ENCODE peak calls at places on chromosomes 6 and 20, in eight cellular contexts. I is colonic mucosa, V is sigmoid colon, F is upper lobe of right lung, A is esophagus squamous epithelium, M is GM23248, J is GM12865, E is transverse colon. O is an unnamed sample.

GRCh38 chr6:143397229-143398222 is 53.0 kb downstream of the ADAT2 start:
- DNase-seq in I (peak; percentile 69), V (no peak), F (peak; percentile 86), A (no peak), M (peak; percentile 80), J (no peak), E (peak; percentile 55), O (peak; percentile 35)

GRCh38 chr6:63739094-63739687 is 103.6 kb downstream of the PHF3 start:
- DNase-seq in I (peak; percentile 50), V (no peak), F (no peak), A (no peak), M (no peak), J (no peak), E (peak; percentile 7), O (no peak)

GRCh38 chr6:34529665-34530327 is 26.3 kb downstream of the SPDEF start:
- DNase-seq in I (peak; percentile 57), V (no peak), F (no peak), A (no peak), M (no peak), J (no peak), E (peak; percentile 42), O (no peak)

GRCh38 chr6:158382491-158382890 is 70.2 kb downstream of the TULP4 start:
- DNase-seq in I (no peak), V (no peak), F (no peak), A (no peak), M (no peak), J (no peak), E (no peak), O (no peak)

GRCh38 chr20:43812216-43812615 is 85.4 kb upstream of the GTSF1L start:
- DNase-seq in I (no peak), V (no peak), F (no peak), A (no peak), M (no peak), J (no peak), E (no peak), O (no peak)

GRCh38 chr6:165769884-165770283 is 106.8 kb upstream of the PDE10A start:
- DNase-seq in I (no peak), V (no peak), F (no peak), A (no peak), M (no peak), J (no peak), E (no peak), O (no peak)

GRCh38 chr20:31713312-31714049 is 9.2 kb downstream of the BCL2L1 start:
- DNase-seq in I (peak; percentile 44), V (peak; percentile 95), F (peak; percentile 73), A (no peak), M (peak; percentile 95), J (no peak), E (peak; percentile 55), O (no peak)

GRCh38 chr6:29294499-29294914 is 7.0 kb upstream of the OR14J1 start:
- DNase-seq in I (no peak), V (no peak), F (no peak), A (no peak), M (no peak), J (no peak), E (no peak), O (no peak)

GRCh38 chr6:98946877-98947410 is 802 bp downstream of the FBXL4 start:
- DNase-seq in I (peak; percentile 50), V (no peak), F (peak; percentile 65), A (no peak), M (peak; percentile 46), J (peak; percentile 62), E (peak; percentile 63), O (peak; percentile 75)

GRCh38 chr6:127291495-127291894 is 24.8 kb downstream of the RNF146 start:
- DNase-seq in I (no peak), V (no peak), F (no peak), A (no peak), M (no peak), J (peak; percentile 71), E (no peak), O (no peak)

GRCh38 chr6:29887819-29888581 is 54.3 kb upstream of the HLA-A start:
- DNase-seq in I (peak; percentile 95), V (peak; percentile 92), F (peak; percentile 95), A (no peak), M (peak; percentile 73), J (no peak), E (peak; percentile 94), O (no peak)

GRCh38 chr6:144402750-144403149 is 117.6 kb downstream of the UTRN start:
- DNase-seq in I (no peak), V (no peak), F (no peak), A (no peak), M (no peak), J (no peak), E (no peak), O (no peak)

GRCh38 chr20:5923493-5923892 is 26.8 kb downstream of the TRMT6 start:
- DNase-seq in I (no peak), V (no peak), F (no peak), A (no peak), M (no peak), J (no peak), E (no peak), O (no peak)

GRCh38 chr20:56957737-56958553 is 308.5 kb downstream of the BMP7 start:
- DNase-seq in I (no peak), V (no peak), F (no peak), A (no peak), M (no peak), J (no peak), E (no peak), O (no peak)

GRCh38 chr6:36769161-36769675 is 70.0 kb downstream of the CPNE5 start:
- DNase-seq in I (no peak), V (no peak), F (no peak), A (no peak), M (peak; percentile 21), J (no peak), E (no peak), O (peak; percentile 37)

GRCh38 chr20:46965477-46965876 is 70.8 kb downstream of the EYA2 start:
- DNase-seq in I (no peak), V (no peak), F (peak; percentile 69), A (no peak), M (no peak), J (no peak), E (no peak), O (no peak)

GRCh38 chr6:7106752-7107577 is 796 bp upstream of the RREB1 start:
- DNase-seq in I (peak; percentile 63), V (peak; percentile 75), F (peak; percentile 74), A (no peak), M (peak; percentile 62), J (peak; percentile 72), E (peak; percentile 58), O (no peak)

GRCh38 chr6:136092897-136093296 is 157.2 kb downstream of the MTFR2 start:
- DNase-seq in I (no peak), V (no peak), F (no peak), A (no peak), M (no peak), J (no peak), E (no peak), O (no peak)

DNA sequence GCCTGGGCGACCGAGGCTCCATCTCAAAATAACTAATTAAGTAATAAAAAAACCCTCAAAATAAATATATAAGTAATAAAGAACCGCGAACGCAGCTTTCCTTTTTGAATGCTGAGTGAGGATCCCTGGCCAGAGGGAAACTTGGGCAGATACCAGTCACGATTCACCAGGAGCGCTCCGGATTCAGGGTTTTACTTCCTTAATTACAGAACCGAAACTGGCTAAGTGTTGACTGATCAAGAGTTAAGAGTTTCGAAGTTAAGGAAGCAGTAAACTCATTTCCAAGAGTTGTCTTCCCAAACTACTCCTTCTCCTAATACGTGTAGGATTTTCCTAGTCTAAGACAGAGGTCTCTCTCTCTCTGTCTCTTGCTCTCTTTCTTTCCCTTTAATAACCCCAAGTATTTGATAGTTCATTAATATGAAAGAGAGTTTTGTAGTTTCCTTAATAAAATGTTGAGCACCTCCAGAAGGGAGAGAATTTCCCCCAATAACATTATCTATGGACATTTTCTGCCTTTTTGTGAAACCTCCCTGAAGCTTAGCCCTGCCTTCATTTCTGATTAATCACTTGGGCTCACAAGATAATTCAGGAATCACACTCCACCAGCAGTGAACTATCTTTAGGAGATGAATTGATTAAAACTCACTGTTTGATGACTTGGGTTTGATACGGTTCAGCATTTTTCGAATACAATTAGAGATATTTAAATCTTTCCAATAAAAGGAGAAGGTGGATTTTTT is 61.5 kb upstream of the ZNF217 start:
- DNase-seq in I (peak; percentile 59), V (no peak), F (no peak), A (no peak), M (peak; percentile 26), J (peak; percentile 62), E (peak; percentile 61), O (no peak)
- H3K4me3 ChIP-seq in I (no peak overlapping the region), V (no peak overlapping the region), F (peak overlapping the region; percentile 9), A (no peak overlapping the region), M (no peak overlapping the region), J (peak overlapping the region; percentile 40), E (no peak overlapping the region), O (no peak overlapping the region)

GRCh38 chr6:12295558-12296254 is 5.5 kb downstream of the EDN1 start:
- DNase-seq in I (no peak), V (no peak), F (no peak), A (no peak), M (no peak), J (no peak), E (no peak), O (no peak)
- H3K4me3 ChIP-seq in I (no peak overlapping the region), V (no peak overlapping the region), F (no peak overlapping the region), A (no peak overlapping the region), M (peak overlapping the region; percentile 56), J (no peak overlapping the region), E (no peak overlapping the region), O (no peak overlapping the region)

DNA sequence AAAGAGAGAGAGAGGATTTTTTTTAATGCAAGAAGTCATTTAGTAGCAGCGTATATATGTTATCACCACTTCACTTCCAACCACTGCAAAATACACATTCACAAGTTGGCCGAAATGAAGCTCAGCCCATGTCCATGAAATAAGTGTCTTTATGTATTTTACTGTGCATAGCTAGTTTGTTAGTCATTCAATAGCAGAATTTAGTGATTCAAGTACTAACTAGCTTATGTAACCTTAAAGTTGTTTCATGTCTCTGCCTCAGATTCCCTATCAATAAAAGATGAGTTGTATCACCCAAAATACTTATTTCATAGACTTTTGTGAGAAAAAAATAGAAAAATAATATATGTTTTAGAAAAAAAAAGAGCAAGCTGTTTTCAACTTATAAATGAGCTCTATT is 153.7 kb upstream of the PRDM1 start:
- DNase-seq in I (no peak), V (no peak), F (no peak), A (no peak), M (peak; percentile 34), J (no peak), E (no peak), O (no peak)
- H3K4me3 ChIP-seq in I (no peak overlapping the region), V (no peak overlapping the region), F (no peak overlapping the region), A (no peak overlapping the region), M (no peak overlapping the region), J (no peak overlapping the region), E (no peak overlapping the region), O (no peak overlapping the region)

GRCh38 chr6:131027326-131027725 is 35.7 kb downstream of the EPB41L2 start:
- DNase-seq in I (no peak), V (no peak), F (no peak), A (no peak), M (no peak), J (no peak), E (no peak), O (no peak)

GRCh38 chr6:131029661-131030297 is 33.3 kb downstream of the EPB41L2 start:
- DNase-seq in I (no peak), V (no peak), F (no peak), A (no peak), M (peak; percentile 58), J (peak; percentile 57), E (no peak), O (no peak)

GRCh38 chr6:131024565-131024964 is 38.5 kb downstream of the EPB41L2 start:
- DNase-seq in I (no peak), V (no peak), F (no peak), A (no peak), M (no peak), J (no peak), E (no peak), O (no peak)

GRCh38 chr6:131022691-131023090 is 40.4 kb downstream of the EPB41L2 start:
- DNase-seq in I (no peak), V (no peak), F (no peak), A (no peak), M (no peak), J (no peak), E (no peak), O (no peak)

GRCh38 chr6:131023834-131024504 is 39.1 kb downstream of the EPB41L2 start:
- DNase-seq in I (peak; percentile 48), V (no peak), F (no peak), A (no peak), M (peak; percentile 74), J (no peak), E (no peak), O (no peak)
- H3K4me3 ChIP-seq in I (no peak overlapping the region), V (no peak overlapping the region), F (no peak overlapping the region), A (no peak overlapping the region), M (no peak overlapping the region), J (no peak overlapping the region), E (no peak overlapping the region), O (no peak overlapping the region)